ENCODE peak calls at places on chromosomes 13 and 19, in seven cellular contexts. F is prostate gland; P is EL; M is progenitor cell of endocrine pancreas; G is HS-27A; D is HTR-8/SVneo; T is stimulated activated CD8-positive, alpha-beta memory T cell treated with anti-CD3 and anti-CD28 coated beads, Interleukin-4, amount 100 ng/mL, for 1 hour. W is an unnamed sample.

GRCh38 chr13:112185466-112185865 is 118.5 kb downstream of the SOX1 start:
- DNase-seq in F (no peak), M (no peak), D (no peak), P (no peak), T (no peak), G (no peak), W (no peak)

GRCh38 chr13:21771075-21771474 is 100.2 kb downstream of the FGF9 start:
- DNase-seq in P (no peak), F (no peak), D (no peak), T (no peak), M (no peak), G (no peak), W (no peak)

GRCh38 chr19:33022472-33023116 is 42.1 kb downstream of the RHPN2 start:
- DNase-seq in T (no peak), D (no peak), F (no peak), M (peak), G (no peak), P (no peak), W (no peak)

GRCh38 chr19:50844296-50844935 is 10.3 kb upstream of the KLK3 start:
- DNase-seq in T (no peak), M (no peak), P (no peak), D (no peak), G (no peak), F (no peak), W (no peak)

GRCh38 chr19:38391911-38392464 is 3.5 kb downstream of the SPRED3 start:
- DNase-seq in P (no peak), G (no peak), M (no peak), F (no peak), T (no peak), D (no peak), W (no peak)

GRCh38 chr19:11881151-11881800 is 6.3 kb upstream of the ZNF69 start:
- DNase-seq in M (peak), P (peak), T (peak), G (no peak), D (peak), F (peak), W (peak)

GRCh38 chr19:33767898-33768413 is 28.7 kb upstream of the KCTD15 start:
- DNase-seq in P (no peak), T (no peak), D (peak), F (no peak), G (no peak), M (peak), W (no peak)

GRCh38 chr13:96181886-96182285 is 92.0 kb downstream of the HS6ST3 start:
- DNase-seq in P (no peak), T (no peak), F (no peak), G (no peak), M (no peak), D (no peak), W (no peak)

GRCh38 chr19:13505761-13506549 is at the start of gene CACNA1A:
- DNase-seq in P (peak), M (peak), T (no peak), F (no peak), D (no peak), G (no peak), W (no peak)

GRCh38 chr19:15313649-15314279 is 18.6 kb downstream of the BRD4 start:
- DNase-seq in G (no peak), M (no peak), P (no peak), F (no peak), D (no peak), T (no peak), W (no peak)

GRCh38 chr13:26557393-26558073 is at the start of gene WASF3:
- DNase-seq in M (peak), G (peak), T (no peak), P (peak), D (peak), F (peak), W (peak)

GRCh38 chr19:1267441-1268391 is 1.4 kb upstream of the CIRBP start:
- DNase-seq in P (no peak), M (no peak), D (no peak), G (no peak), F (peak), T (no peak), W (no peak)